ENCODE peak calls at places on chromosomes 7 and 10, in ten cellular contexts. K, H, V, G, M, U, N, X, O and Z are unnamed samples.

GRCh38 chr7:42662862-42663261 is 249.0 kb downstream of the C7orf25 start:
- DNase-seq in U (no peak), M (no peak), X (no peak), H (no peak), O (no peak), G (no peak), V (no peak), K (no peak), N (no peak), Z (no peak)

GRCh38 chr10:239109-239508 is 103.9 kb downstream of the ZMYND11 start:
- DNase-seq in V (no peak), G (no peak), N (peak; percentile 82), U (no peak), O (peak; percentile 88), K (no peak), X (peak; percentile 76), H (peak; percentile 18), M (no peak), Z (no peak)

GRCh38 chr7:7921830-7922229 is 46.8 kb upstream of the GLCCI1 start:
- DNase-seq in V (no peak), H (no peak), O (no peak), M (no peak), G (no peak), K (no peak), X (no peak), N (no peak), U (no peak), Z (no peak)

GRCh38 chr10:132536241-132536963 is 1.2 kb upstream of the INPP5A start:
- DNase-seq in M (no peak), K (no peak), H (peak; percentile 28), X (peak; percentile 33), U (no peak), N (no peak), V (peak; percentile 53), G (no peak), O (no peak), Z (no peak)

GRCh38 chr10:60491162-60491561 is 101.5 kb upstream of the ANK3 start:
- DNase-seq in U (no peak), H (no peak), X (peak; percentile 36), G (no peak), K (no peak), M (no peak), N (no peak), V (no peak), O (no peak), Z (no peak)

GRCh38 chr7:77393261-77393660 is 22.9 kb downstream of the GSAP start:
- DNase-seq in V (no peak), O (peak; percentile 98), U (no peak), N (peak; percentile 63), G (no peak), H (peak; percentile 38), X (peak; percentile 96), K (no peak), M (no peak), Z (peak; percentile 70)

GRCh38 chr10:58813573-58813972 is 300.9 kb downstream of the BICC1 start:
- DNase-seq in K (no peak), N (no peak), G (no peak), O (no peak), U (no peak), X (peak; percentile 63), V (no peak), M (no peak), H (no peak), Z (no peak)

GRCh38 chr10:31650010-31650409 is 278.6 kb downstream of the ARHGAP12 start:
- DNase-seq in N (peak; percentile 91), G (no peak), V (peak; percentile 59), O (peak; percentile 34), U (no peak), M (peak; percentile 55), H (peak; percentile 14), X (peak; percentile 56), K (peak; percentile 67), Z (no peak)

DNA sequence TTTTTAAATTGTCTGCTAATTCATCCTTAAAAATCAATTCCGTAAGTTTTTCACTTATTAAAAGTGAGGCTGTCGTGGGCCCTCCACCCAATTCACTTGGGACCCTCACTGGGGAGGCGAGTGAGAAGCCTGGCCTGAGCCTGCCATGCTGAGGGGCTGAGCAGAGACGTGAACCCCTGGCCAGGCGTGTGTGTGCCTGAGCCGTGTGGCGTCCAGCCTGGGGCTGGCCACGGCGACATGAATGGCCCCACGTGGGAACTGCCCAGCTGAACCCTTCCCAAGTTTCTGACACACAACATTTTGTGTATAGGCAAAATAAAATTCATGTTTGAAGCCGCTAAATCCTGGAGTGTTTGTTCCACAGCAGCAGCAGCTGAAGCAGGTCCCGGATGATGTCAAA is 13.0 kb upstream of the VIPR2 start:
- DNase-seq in X (no peak), N (no peak), U (peak; percentile 51), H (no peak), M (no peak), G (no peak), K (no peak), V (no peak), O (no peak), Z (no peak)
- TF ChIP-seq CTCF in X (no peak), N (no peak), U (no peak), H (no peak), M (no peak), G (no peak), K (no peak), V (no peak), O (no peak), Z (no peak)

GRCh38 chr7:767941-768729 is 41.1 kb upstream of the PRKAR1B start:
- DNase-seq in N (no peak), U (no peak), H (no peak), V (no peak), M (peak; percentile 17), K (no peak), G (no peak), X (no peak), O (peak; percentile 69), Z (no peak)

GRCh38 chr7:767580-767940 is 40.5 kb upstream of the PRKAR1B start:
- DNase-seq in G (no peak), X (no peak), N (no peak), H (no peak), O (peak; percentile 73), M (no peak), U (no peak), K (no peak), V (no peak), Z (no peak)

GRCh38 chr7:770336-770735 is 43.3 kb upstream of the PRKAR1B start:
- DNase-seq in N (no peak), M (no peak), K (no peak), U (no peak), G (no peak), H (no peak), O (no peak), X (no peak), V (no peak), Z (no peak)

GRCh38 chr7:770786-771185 is 43.7 kb upstream of the PRKAR1B start:
- DNase-seq in H (no peak), K (no peak), X (no peak), V (no peak), O (no peak), M (no peak), N (no peak), G (no peak), U (no peak), Z (no peak)

DNA sequence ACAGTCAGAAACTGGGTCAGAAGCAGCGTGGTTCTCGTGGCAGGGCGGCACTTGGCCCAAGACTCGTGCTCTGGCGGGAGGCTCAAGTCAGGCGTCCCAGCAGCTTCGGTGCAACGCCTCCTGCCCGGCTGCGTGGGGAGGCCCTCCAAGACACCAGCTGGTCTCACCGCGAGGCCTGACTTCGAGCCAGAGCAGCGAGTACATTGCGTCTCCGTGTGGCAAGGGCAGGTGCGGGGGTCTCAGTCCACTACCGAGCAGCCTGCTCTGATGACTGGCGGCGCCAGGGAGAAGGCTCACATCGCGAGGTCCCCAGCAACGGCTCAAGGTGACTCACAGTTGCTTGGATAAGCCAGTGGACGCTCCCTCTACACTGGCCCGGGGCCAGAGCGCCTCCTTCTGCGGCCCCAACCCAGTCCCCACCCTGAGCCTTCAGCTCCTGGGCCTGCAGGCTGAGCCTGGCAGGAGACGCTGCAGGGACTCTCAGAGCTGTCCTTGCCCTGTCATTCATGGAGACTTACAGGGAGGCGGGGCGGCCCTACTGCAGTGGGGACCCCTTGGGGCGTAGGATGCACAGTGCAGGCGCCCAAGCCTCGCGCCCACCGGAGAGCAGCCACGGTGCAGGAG is 41.9 kb upstream of the PRKAR1B start:
- DNase-seq in H (no peak), X (no peak), V (no peak), O (no peak), K (peak; percentile 60), N (no peak), G (peak; percentile 49), M (no peak), U (no peak), Z (no peak)
- TF ChIP-seq CTCF in H (no peak), X (no peak), V (no peak), O (no peak), K (peak; percentile 13), N (no peak), G (peak; percentile 21), M (no peak), U (no peak), Z (no peak)

DNA sequence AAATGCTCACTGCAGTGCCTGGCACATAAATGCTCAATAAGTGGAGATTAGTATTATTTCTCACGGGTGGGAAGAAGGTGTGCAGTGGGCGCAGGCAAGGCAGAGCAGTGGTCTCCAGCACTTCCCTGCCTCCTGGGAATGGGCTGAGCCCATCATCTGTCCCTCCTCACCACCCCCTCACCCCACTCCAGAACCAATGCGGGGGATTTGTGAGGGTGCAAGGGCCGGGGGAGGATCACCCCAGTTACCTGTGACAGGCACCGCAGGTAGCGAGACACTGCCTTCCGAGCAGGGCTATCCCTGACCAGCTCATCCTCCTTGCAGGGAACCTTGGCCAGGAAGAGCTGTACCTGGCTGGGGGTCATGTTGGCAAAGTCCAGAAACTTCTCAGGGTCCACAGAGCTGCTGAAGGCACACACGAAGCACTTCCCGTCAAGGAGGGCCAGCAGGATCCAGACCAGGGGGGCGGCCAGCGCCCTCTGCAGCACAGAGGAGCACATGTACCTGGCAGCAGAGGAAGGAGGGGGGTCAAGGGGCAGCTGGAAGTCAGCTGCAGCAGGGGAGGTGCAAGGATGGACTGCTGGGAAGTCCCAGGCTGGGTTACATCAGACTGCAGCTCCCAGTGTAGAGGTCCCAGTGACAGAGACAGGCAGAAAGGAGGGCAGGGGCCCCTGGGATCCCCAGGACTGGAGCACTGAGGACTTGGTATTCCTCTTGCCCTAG is 2.8 kb downstream of the CALHM3 start:
- DNase-seq in N (no peak), V (no peak), X (no peak), O (no peak), U (no peak), H (peak; percentile 39), G (peak; percentile 48), K (no peak), M (no peak), Z (peak; percentile 75)
- TF ChIP-seq CTCF in N (peak; percentile 5), V (no peak), X (peak; percentile 30), O (no peak), U (peak; percentile 19), H (no peak), G (no peak), K (no peak), M (peak; percentile 22), Z (peak; percentile 66)

GRCh38 chr7:22856437-22856836 is 33.8 kb upstream of the TOMM7 start:
- DNase-seq in M (no peak), K (no peak), H (no peak), X (no peak), U (no peak), V (no peak), O (no peak), N (no peak), G (no peak), Z (no peak)

GRCh38 chr7:22855049-22855392 is 32.4 kb upstream of the TOMM7 start:
- DNase-seq in G (no peak), V (no peak), U (no peak), M (no peak), X (no peak), N (no peak), H (no peak), K (no peak), O (no peak), Z (peak; percentile 30)

GRCh38 chr7:22853138-22853537 is 30.5 kb upstream of the TOMM7 start:
- DNase-seq in U (no peak), G (no peak), K (no peak), X (no peak), O (no peak), N (no peak), V (no peak), M (no peak), H (no peak), Z (no peak)

GRCh38 chr7:22853674-22854157 is 31.1 kb upstream of the TOMM7 start:
- DNase-seq in K (no peak), V (peak; percentile 30), N (peak; percentile 36), G (no peak), X (peak; percentile 34), H (peak; percentile 38), M (no peak), O (no peak), U (no peak), Z (no peak)

DNA sequence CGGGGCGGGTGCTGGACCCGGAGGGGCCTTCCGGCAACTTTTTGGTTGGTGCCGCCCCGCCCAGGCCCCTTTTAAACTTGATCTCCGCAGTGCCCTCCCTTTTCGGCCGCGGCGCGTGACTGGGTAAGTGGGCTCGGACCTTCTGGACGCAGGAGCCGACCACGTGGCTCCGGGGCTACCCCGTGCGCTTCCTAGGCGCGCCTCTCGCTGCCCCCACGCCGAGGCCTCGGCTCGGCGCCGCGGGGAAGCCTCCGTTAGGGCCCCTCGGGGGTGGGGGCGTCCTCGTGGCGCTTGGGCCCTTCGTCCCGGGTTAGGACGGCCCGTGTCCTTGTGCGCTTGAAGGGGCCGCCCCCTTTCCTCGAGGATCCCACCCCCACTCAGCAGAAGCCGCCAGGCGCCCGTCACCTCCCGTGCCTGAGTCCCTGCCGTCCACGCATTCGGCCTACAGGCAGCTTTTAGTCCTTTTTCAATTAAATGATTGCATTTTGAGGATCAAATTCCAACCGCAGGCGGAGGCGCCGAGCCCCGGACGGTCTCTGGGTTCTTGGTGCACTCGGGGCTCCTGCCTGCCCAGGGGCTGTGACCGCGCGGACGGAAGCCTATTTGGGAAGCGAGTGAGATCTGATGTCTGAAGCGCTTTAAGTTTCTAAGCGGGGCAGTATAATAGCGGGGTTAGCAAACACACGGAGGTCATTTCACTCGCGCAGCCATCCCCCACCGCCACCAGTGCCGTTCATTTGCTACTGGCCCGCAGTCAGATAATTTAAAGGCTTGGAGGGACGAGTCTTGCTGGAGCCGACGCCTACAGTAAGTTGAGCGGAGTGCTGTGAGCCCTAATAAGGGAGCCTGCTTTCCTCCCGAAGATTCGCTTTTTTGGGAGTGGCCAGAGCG is 31.8 kb upstream of the TOMM7 start:
- DNase-seq in V (peak; percentile 82), X (peak; percentile 86), M (peak; percentile 57), H (peak; percentile 90), K (peak; percentile 88), N (peak; percentile 87), O (peak; percentile 93), U (peak; percentile 87), G (peak; percentile 78), Z (peak; percentile 96)
- TF ChIP-seq CTCF in V (peak; percentile 81), X (no peak), M (no peak), H (no peak), K (peak; percentile 80), N (no peak), O (peak; percentile 52), U (peak; percentile 80), G (peak; percentile 59), Z (no peak)